ENCODE peak calls at places on chromosomes 6 and 20, in seven cellular contexts. W is D341Med; C is H7; R is activated naive CD4-positive, alpha-beta T cell treated with anti-CD3 and anti-CD28 coated beads for 36 hours; N is frontal cortex; D is endothelial cell; L is Ammon's horn. G is an unnamed sample.
A peak's percentile ranks its signal among the peaks of the same experiment; 100 is the strongest.

GRCh38 chr6:120355822-120356221 is 978.5 kb downstream of the TBC1D32 start:
- DNase-seq in W (no peak), C (no peak), R (no peak), N (no peak), D (no peak), L (no peak), G (no peak)

GRCh38 chr6:127967708-127968107 is 66.8 kb upstream of the THEMIS start:
- DNase-seq in W (no peak), C (no peak), R (no peak), N (peak; percentile 8), D (no peak), L (peak; percentile 41), G (peak; percentile 81)

GRCh38 chr6:9412951-9413559 is 977.7 kb upstream of the SLC35B3 start:
- DNase-seq in W (peak; percentile 62), C (peak; percentile 19), R (peak; percentile 29), N (no peak), D (peak; percentile 43), L (no peak), G (peak; percentile 33)

GRCh38 chr6:71509142-71509541 is 220.5 kb downstream of the OGFRL1 start:
- DNase-seq in W (no peak), C (no peak), R (no peak), N (no peak), D (no peak), L (no peak), G (no peak)

GRCh38 chr20:12069181-12069580 is 151.5 kb downstream of the BTBD3 start:
- DNase-seq in W (no peak), C (no peak), R (no peak), N (no peak), D (no peak), L (no peak), G (no peak)

GRCh38 chr6:33725222-33725621 is 13.7 kb upstream of the UQCC2 start:
- DNase-seq in W (no peak), C (no peak), R (no peak), N (no peak), D (no peak), L (no peak), G (no peak)

GRCh38 chr20:4341804-4342560 is 326.6 kb upstream of the RNF24 start:
- DNase-seq in W (no peak), C (no peak), R (no peak), N (no peak), D (no peak), L (no peak), G (no peak)

GRCh38 chr20:58523072-58523681 is 8.0 kb upstream of the APCDD1L start:
- DNase-seq in W (peak; percentile 84), C (no peak), R (no peak), N (no peak), D (no peak), L (no peak), G (no peak)

GRCh38 chr6:145380186-145380585 is 355.1 kb downstream of the EPM2A start:
- DNase-seq in W (no peak), C (no peak), R (no peak), N (no peak), D (no peak), L (no peak), G (no peak)

GRCh38 chr6:7201732-7202541 is 94.2 kb downstream of the RREB1 start:
- DNase-seq in W (no peak), C (no peak), R (peak; percentile 34), N (no peak), D (no peak), L (peak; percentile 81), G (no peak)

GRCh38 chr6:88449770-88450169 is 283.6 kb upstream of the CNR1 start:
- DNase-seq in W (no peak), C (no peak), R (no peak), N (no peak), D (no peak), L (no peak), G (no peak)

GRCh38 chr6:30530013-30530412 is 26.3 kb downstream of the GNL1 start:
- DNase-seq in W (no peak), C (no peak), R (no peak), N (no peak), D (no peak), L (no peak), G (no peak)

GRCh38 chr6:74447013-74447412 is 751.0 kb downstream of the CD109 start:
- DNase-seq in W (no peak), C (no peak), R (no peak), N (no peak), D (no peak), L (peak; percentile 20), G (no peak)

GRCh38 chr20:33026779-33027759 is 4.4 kb upstream of the BPIFB6 start:
- DNase-seq in W (no peak), C (no peak), R (no peak), N (no peak), D (no peak), L (no peak), G (no peak)

GRCh38 chr20:43231829-43232228 is 42.1 kb upstream of the PTPRT start:
- DNase-seq in W (no peak), C (no peak), R (no peak), N (no peak), D (no peak), L (no peak), G (no peak)

GRCh38 chr6:168372871-168373270 is 53.3 kb upstream of the DACT2 start:
- DNase-seq in W (no peak), C (no peak), R (no peak), N (no peak), D (no peak), L (no peak), G (no peak)

GRCh38 chr6:51929934-51930574 is 157.4 kb downstream of the PKHD1 start:
- DNase-seq in W (no peak), C (no peak), R (no peak), N (no peak), D (no peak), L (no peak), G (no peak)

GRCh38 chr6:134880487-134881190 is 69.3 kb downstream of the ALDH8A1 start:
- DNase-seq in W (no peak), C (no peak), R (no peak), N (no peak), D (no peak), L (no peak), G (no peak)

GRCh38 chr6:25107218-25107617 is 171.5 kb upstream of the RIPOR2 start:
- DNase-seq in W (no peak), C (no peak), R (no peak), N (no peak), D (no peak), L (no peak), G (no peak)

GRCh38 chr6:123091091-123091895 is 95.3 kb downstream of the CLVS2 start:
- DNase-seq in W (no peak), C (no peak), R (no peak), N (no peak), D (no peak), L (peak; percentile 16), G (no peak)

GRCh38 chr20:7406671-7407070 is 533.6 kb downstream of the HAO1 start:
- DNase-seq in W (no peak), C (no peak), R (no peak), N (no peak), D (no peak), L (no peak), G (no peak)

GRCh38 chr6:75283907-75284284 is 696 bp downstream of the TMEM30A start:
- DNase-seq in W (no peak), C (no peak), R (no peak), N (no peak), D (no peak), L (no peak), G (peak; percentile 37)

GRCh38 chr6:99432877-99433276 is 7.8 kb upstream of the PNISR start:
- DNase-seq in W (no peak), C (no peak), R (no peak), N (no peak), D (no peak), L (no peak), G (no peak)

GRCh38 chr6:89433637-89434499 is 916 bp downstream of the ANKRD6 start:
- DNase-seq in W (no peak), C (peak; percentile 79), R (peak; percentile 26), N (no peak), D (peak; percentile 24), L (peak; percentile 16), G (peak; percentile 42)

GRCh38 chr6:43940393-43941087 is 170.5 kb downstream of the VEGFA start:
- DNase-seq in W (no peak), C (no peak), R (no peak), N (no peak), D (no peak), L (no peak), G (no peak)

GRCh38 chr20:61909028-61909427 is 156.7 kb downstream of the TAF4 start:
- DNase-seq in W (no peak), C (peak; percentile 66), R (no peak), N (no peak), D (no peak), L (no peak), G (no peak)

GRCh38 chr6:94350833-94351232 is 931.5 kb upstream of the EPHA7 start:
- DNase-seq in W (no peak), C (no peak), R (no peak), N (no peak), D (no peak), L (no peak), G (no peak)

GRCh38 chr6:118558811-118559217 is 10.7 kb downstream of the PLN start:
- DNase-seq in W (no peak), C (no peak), R (peak; percentile 24), N (no peak), D (no peak), L (no peak), G (peak; percentile 42)

GRCh38 chr20:7499201-7499600 is 441.1 kb downstream of the HAO1 start:
- DNase-seq in W (no peak), C (no peak), R (no peak), N (no peak), D (no peak), L (no peak), G (no peak)

GRCh38 chr6:137424243-137424642 is 70.0 kb downstream of the OLIG3 start:
- DNase-seq in W (no peak), C (no peak), R (no peak), N (no peak), D (no peak), L (no peak), G (no peak)

GRCh38 chr20:33719277-33719988 is 677 bp downstream of the PXMP4 start:
- DNase-seq in W (no peak), C (peak; percentile 57), R (peak; percentile 26), N (no peak), D (no peak), L (no peak), G (no peak)

GRCh38 chr6:157966990-157967389 is 14.7 kb upstream of the SYNJ2 start:
- DNase-seq in W (no peak), C (peak; percentile 65), R (no peak), N (no peak), D (no peak), L (no peak), G (no peak)

GRCh38 chr6:167744681-167745659 is 81.7 kb upstream of the AFDN start:
- DNase-seq in W (no peak), C (no peak), R (no peak), N (no peak), D (no peak), L (no peak), G (no peak)

GRCh38 chr6:66508433-66508832 is 801.4 kb upstream of the EYS start:
- DNase-seq in W (no peak), C (no peak), R (no peak), N (no peak), D (no peak), L (no peak), G (no peak)

GRCh38 chr20:44208770-44209169 is 1.8 kb downstream of the OSER1 start:
- DNase-seq in W (no peak), C (no peak), R (no peak), N (no peak), D (no peak), L (no peak), G (no peak)